ENCODE peak calls at places on chromosome 16, in seven cellular contexts. Z, K, Y, A, P, S and Q are unnamed samples.

GRCh38 chr16:2121853-2122252 is 13.8 kb downstream of the PKD1 start:
- DNase-seq in Z (no peak), K (no peak), Y (no peak), A (no peak), P (no peak), S (no peak), Q (no peak)

GRCh38 chr16:278863-279366 is 1.5 kb upstream of the ARHGDIG start:
- DNase-seq in Z (no peak), K (no peak), Y (no peak), A (no peak), P (peak), S (peak), Q (no peak)

GRCh38 chr16:1961651-1962067 is 2.3 kb downstream of the NDUFB10 start:
- DNase-seq in Z (no peak), K (no peak), Y (no peak), A (no peak), P (no peak), S (peak), Q (no peak)

GRCh38 chr16:50702725-50703124 is 9.3 kb downstream of the NOD2 start:
- DNase-seq in Z (no peak), K (no peak), Y (no peak), A (no peak), P (no peak), S (no peak), Q (no peak)

GRCh38 chr16:8278181-8278580 is 312.1 kb downstream of the TMEM114 start:
- DNase-seq in Z (no peak), K (no peak), Y (no peak), A (no peak), P (no peak), S (no peak), Q (peak)

GRCh38 chr16:2817496-2818277 is 650 bp downstream of the PRSS21 start:
- DNase-seq in Z (no peak), K (peak), Y (no peak), A (no peak), P (no peak), S (no peak), Q (no peak)

GRCh38 chr16:1493746-1494094 is 560 bp downstream of the TELO2 start:
- DNase-seq in Z (no peak), K (no peak), Y (no peak), A (no peak), P (no peak), S (no peak), Q (no peak)

GRCh38 chr16:82011199-82011641 is at the start of gene SDR42E1:
- DNase-seq in Z (no peak), K (peak), Y (no peak), A (peak), P (peak), S (no peak), Q (no peak)

GRCh38 chr16:77775911-77776909 is 12.2 kb upstream of the VAT1L start:
- DNase-seq in Z (no peak), K (no peak), Y (no peak), A (no peak), P (no peak), S (peak), Q (no peak)

GRCh38 chr16:28181557-28181914 is 30.2 kb downstream of the XPO6 start:
- DNase-seq in Z (no peak), K (no peak), Y (no peak), A (peak), P (no peak), S (peak), Q (peak)

GRCh38 chr16:58485184-58485887 is 14.6 kb upstream of the NDRG4 start:
- DNase-seq in Z (no peak), K (no peak), Y (peak), A (no peak), P (no peak), S (no peak), Q (no peak)

DNA sequence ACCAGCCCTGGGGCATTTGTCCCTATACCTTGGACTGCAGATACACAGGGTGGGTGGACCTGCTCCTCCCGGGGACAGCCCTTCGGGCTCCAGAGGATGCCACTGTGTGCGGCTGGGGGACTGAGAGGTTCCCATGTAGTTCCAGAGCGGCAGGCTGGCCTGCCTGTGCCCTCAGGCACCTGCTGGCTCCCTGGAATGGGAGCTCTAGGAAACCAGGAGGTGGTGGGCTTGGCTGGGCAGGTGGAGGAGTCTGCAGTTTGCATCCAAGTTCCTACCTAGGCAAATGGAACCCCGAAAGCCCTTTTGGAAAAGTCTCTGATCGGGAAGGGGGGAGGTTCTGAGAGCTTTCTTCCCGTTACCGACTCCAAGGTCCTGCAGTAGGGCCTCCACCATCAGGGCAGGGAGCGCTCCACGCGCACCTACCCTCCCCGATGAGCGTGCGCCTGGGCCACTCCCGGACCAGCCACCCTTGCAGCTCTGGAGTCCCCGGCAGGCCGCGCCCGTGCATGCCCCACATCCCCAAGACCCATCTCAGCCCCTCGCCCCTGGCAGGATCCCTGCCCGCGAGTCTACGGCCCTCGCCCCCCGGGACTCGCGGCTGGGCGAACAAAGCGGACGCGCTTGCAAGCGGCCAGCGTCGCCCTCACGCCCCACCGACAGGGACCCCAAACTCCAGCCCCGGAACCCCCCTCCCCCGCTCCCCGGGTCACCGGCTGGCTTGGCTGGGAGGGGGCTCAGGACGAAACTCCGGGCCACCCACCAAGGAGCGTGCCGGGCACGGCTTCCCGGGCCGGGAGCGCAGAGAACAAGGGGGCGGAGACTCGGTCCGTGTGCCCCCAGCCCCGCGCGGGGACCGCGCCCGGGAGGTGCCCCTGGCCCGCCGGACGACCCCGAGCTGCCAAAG is 707 bp downstream of the DBNDD1 start:
- DNase-seq in Z (no peak), K (peak), Y (peak), A (no peak), P (no peak), S (no peak), Q (no peak)
- H3K4me3 ChIP-seq in Z (peak), K (peak), Y (peak), A (peak), P (no peak), S (peak), Q (peak)

GRCh38 chr16:85835956-85836705 is 36.6 kb downstream of the COX4I1 start:
- DNase-seq in Z (no peak), K (no peak), Y (no peak), A (no peak), P (no peak), S (no peak), Q (no peak)
- TF ChIP-seq YY1 in Z (no peak), K (no peak), Y (no peak), A (no peak), P (no peak), S (no peak), Q (no peak)

DNA sequence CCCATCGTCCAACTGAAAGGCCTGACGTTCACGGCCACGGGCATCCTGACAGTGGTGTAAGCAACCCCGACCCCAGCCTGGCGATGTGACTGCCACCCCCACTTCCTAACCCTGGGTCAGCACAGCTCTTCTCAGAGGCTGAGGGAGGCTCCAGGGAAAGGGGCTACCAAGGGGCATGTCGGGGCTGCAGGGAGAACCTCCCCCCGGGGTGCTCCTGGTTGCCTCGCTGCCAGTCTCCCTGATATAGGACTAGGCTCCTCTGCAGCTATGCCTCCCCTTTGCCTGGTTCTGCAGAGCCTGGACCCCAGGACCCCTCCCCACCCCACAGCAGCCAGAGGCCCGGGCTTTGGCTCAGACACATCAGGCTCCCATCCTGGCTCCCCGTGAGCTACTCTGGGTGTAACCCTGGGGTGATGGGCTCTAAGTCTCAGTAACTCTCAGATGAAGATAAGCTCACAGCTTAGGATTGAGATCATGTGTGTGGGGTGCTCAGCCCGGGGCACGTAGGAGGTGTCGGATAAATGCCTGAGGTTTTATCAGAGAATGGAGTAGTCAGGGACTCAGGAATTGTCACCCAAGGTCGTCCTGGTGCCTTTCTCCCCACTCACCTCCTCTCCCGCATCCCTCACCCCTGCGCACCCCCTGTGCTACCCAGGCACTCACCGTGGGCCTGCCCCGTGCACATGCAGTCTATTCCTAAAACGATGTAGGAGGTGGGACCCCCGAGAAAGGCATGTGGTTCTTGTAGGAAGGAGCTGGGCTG is 10.6 kb downstream of the ITGAD start:
- DNase-seq in Z (no peak), K (peak), Y (no peak), A (no peak), P (no peak), S (no peak), Q (no peak)
- H3K4me3 ChIP-seq in Z (no peak), K (peak), Y (peak), A (peak), P (no peak), S (no peak), Q (peak)

DNA sequence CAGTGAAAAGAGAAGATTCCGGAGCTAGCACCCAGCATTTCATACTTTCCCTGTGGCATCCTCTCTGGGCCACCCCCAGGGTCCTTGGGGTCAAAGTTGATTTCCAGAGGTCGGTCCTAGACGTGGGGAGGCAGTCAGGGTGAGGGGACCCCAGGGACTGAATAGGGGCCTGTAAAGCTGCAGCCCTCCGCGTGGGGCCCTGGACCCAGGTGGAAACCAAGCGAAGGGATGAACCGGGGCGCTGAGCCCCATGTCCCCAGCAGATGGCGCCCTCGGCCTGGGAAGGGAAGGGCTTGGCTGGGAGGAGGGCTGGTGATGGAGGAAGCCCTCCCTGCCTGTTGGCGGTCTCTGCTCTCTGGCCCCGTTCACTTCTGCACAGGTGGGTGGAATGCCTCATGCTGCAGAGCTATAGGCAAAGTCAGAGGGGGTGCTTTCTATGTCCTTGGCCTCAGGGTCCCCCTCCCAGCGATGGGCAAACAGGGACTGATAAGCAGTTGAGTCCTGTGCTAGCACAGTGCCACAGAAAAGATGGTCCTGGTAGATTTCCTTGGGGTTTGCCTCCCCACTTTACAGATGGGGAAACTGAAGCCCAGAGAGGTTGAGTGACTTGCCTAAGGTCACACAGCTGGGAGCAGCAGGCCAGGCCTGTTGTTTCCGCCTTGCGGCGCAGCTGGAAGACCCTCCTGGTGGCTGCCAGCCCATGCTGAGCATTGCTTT is 163.4 kb upstream of the CIBAR2 start:
- DNase-seq in Z (no peak), K (peak), Y (peak), A (peak), P (no peak), S (peak), Q (peak)
- TF ChIP-seq YY1 in Z (peak), K (no peak), Y (no peak), A (no peak), P (peak), S (peak), Q (no peak)

GRCh38 chr16:89153848-89154271 is 17.7 kb upstream of the CDH15 start:
- DNase-seq in Z (no peak), K (no peak), Y (no peak), A (no peak), P (no peak), S (no peak), Q (no peak)

GRCh38 chr16:89150090-89150835 is 21.3 kb upstream of the CDH15 start:
- DNase-seq in Z (no peak), K (no peak), Y (peak), A (no peak), P (no peak), S (no peak), Q (no peak)

GRCh38 chr16:89152831-89153700 is 18.5 kb upstream of the CDH15 start:
- DNase-seq in Z (no peak), K (no peak), Y (no peak), A (no peak), P (no peak), S (no peak), Q (no peak)

GRCh38 chr16:89149386-89149785 is 22.2 kb upstream of the CDH15 start:
- DNase-seq in Z (no peak), K (no peak), Y (no peak), A (no peak), P (no peak), S (no peak), Q (no peak)

GRCh38 chr16:89150981-89151380 is 20.6 kb upstream of the CDH15 start:
- DNase-seq in Z (no peak), K (no peak), Y (peak), A (no peak), P (no peak), S (no peak), Q (no peak)
- H3K4me3 ChIP-seq in Z (no peak), K (no peak), Y (no peak), A (no peak), P (no peak), S (no peak), Q (no peak)